ENCODE peak calls at places on chromosomes 5 and 9, in six cellular contexts. L is upper lobe of right lung, B is WTC11, M is cardiac fibroblast, F is Peyer's patch, Y is stomach. K is an unnamed sample.

GRCh38 chr9:104835163-104835562 is 71.2 kb downstream of the NIPSNAP3B start:
- DNase-seq in L (no peak), B (no peak), M (no peak), F (no peak), Y (no peak), K (no peak)

GRCh38 chr9:77952641-77953341 is 78.8 kb downstream of the GNAQ start:
- DNase-seq in L (no peak), B (no peak), M (peak), F (no peak), Y (no peak), K (peak)

GRCh38 chr9:32783168-32783891 is at the start of gene TMEM215:
- DNase-seq in L (no peak), B (peak), M (no peak), F (no peak), Y (no peak), K (no peak)

GRCh38 chr5:75823811-75824210 is 106.6 kb upstream of the POC5 start:
- DNase-seq in L (no peak), B (no peak), M (no peak), F (no peak), Y (no peak), K (no peak)

GRCh38 chr5:53891159-53891558 is 330.7 kb downstream of the NDUFS4 start:
- DNase-seq in L (no peak), B (no peak), M (no peak), F (no peak), Y (no peak), K (no peak)

GRCh38 chr9:105138306-105138801 is 106.1 kb upstream of the SLC44A1 start:
- DNase-seq in L (no peak), B (peak), M (peak), F (no peak), Y (no peak), K (no peak)

GRCh38 chr5:149724130-149724850 is 5.8 kb upstream of the PPARGC1B start:
- DNase-seq in L (no peak), B (no peak), M (no peak), F (no peak), Y (no peak), K (no peak)

GRCh38 chr9:135463140-135463539 is 16.4 kb upstream of the PPP1R26 start:
- DNase-seq in L (no peak), B (no peak), M (peak), F (no peak), Y (no peak), K (peak)

GRCh38 chr9:16449331-16449730 is 421.1 kb downstream of the BNC2 start:
- DNase-seq in L (no peak), B (no peak), M (no peak), F (no peak), Y (no peak), K (no peak)

GRCh38 chr5:17314907-17315471 is 97.6 kb downstream of the BASP1 start:
- DNase-seq in L (no peak), B (no peak), M (peak), F (no peak), Y (no peak), K (no peak)

GRCh38 chr5:121292664-121293063 is 559.0 kb upstream of the FTMT start:
- DNase-seq in L (no peak), B (no peak), M (no peak), F (no peak), Y (no peak), K (no peak)

GRCh38 chr9:77099388-77099787 is 77.9 kb upstream of the VPS13A start:
- DNase-seq in L (no peak), B (no peak), M (no peak), F (no peak), Y (no peak), K (no peak)

GRCh38 chr9:19036611-19037010 is 3.6 kb upstream of the SAXO1 start:
- DNase-seq in L (no peak), B (no peak), M (no peak), F (no peak), Y (no peak), K (no peak)

GRCh38 chr5:176553260-176554085 is 4.3 kb downstream of the CDHR2 start:
- DNase-seq in L (no peak), B (no peak), M (no peak), F (peak), Y (peak), K (no peak)

GRCh38 chr9:108617661-108618060 is 238.1 kb downstream of the ACTL7B start:
- DNase-seq in L (no peak), B (no peak), M (no peak), F (no peak), Y (no peak), K (no peak)

GRCh38 chr5:14526493-14526892 is 55.1 kb upstream of the OTULINL start:
- DNase-seq in L (no peak), B (no peak), M (no peak), F (no peak), Y (no peak), K (no peak)

GRCh38 chr9:79116709-79117108 is 455.1 kb upstream of the TLE4 start:
- DNase-seq in L (no peak), B (no peak), M (no peak), F (no peak), Y (no peak), K (no peak)

GRCh38 chr5:96297290-96297689 is 135.8 kb downstream of the PCSK1 start:
- DNase-seq in L (no peak), B (no peak), M (peak), F (no peak), Y (no peak), K (peak)

GRCh38 chr9:88889386-88889785 is 101.9 kb upstream of the S1PR3 start:
- DNase-seq in L (no peak), B (no peak), M (peak), F (no peak), Y (no peak), K (peak)

GRCh38 chr5:88207575-88207974 is 61.1 kb downstream of the TMEM161B start:
- DNase-seq in L (no peak), B (no peak), M (no peak), F (no peak), Y (no peak), K (no peak)

GRCh38 chr9:37415011-37415719 is 7.3 kb upstream of the GRHPR start:
- DNase-seq in L (peak), B (peak), M (peak), F (peak), Y (peak), K (peak)

GRCh38 chr9:109972026-109973005 is 192.3 kb downstream of the PALM2AKAP2 start:
- DNase-seq in L (no peak), B (no peak), M (no peak), F (peak), Y (no peak), K (no peak)

GRCh38 chr5:178576591-178577351 is 13.4 kb downstream of the COL23A1 start:
- DNase-seq in L (no peak), B (peak), M (no peak), F (no peak), Y (no peak), K (no peak)

GRCh38 chr5:141532726-141533125 is 43.8 kb downstream of the PCDHGC5 start:
- DNase-seq in L (no peak), B (no peak), M (no peak), F (no peak), Y (no peak), K (no peak)

GRCh38 chr9:136174779-136175744 is 29.9 kb downstream of the LHX3 start:
- DNase-seq in L (no peak), B (peak), M (no peak), F (no peak), Y (no peak), K (no peak)

GRCh38 chr5:172168311-172168710 is 19.7 kb downstream of the STK10 start:
- DNase-seq in L (no peak), B (no peak), M (no peak), F (no peak), Y (no peak), K (no peak)

GRCh38 chr9:98374385-98375051 is 119.1 kb upstream of the TBC1D2 start:
- DNase-seq in L (no peak), B (no peak), M (peak), F (peak), Y (peak), K (peak)

GRCh38 chr9:123369296-123369695 is 13.3 kb downstream of the CRB2 start:
- DNase-seq in L (no peak), B (no peak), M (no peak), F (no peak), Y (no peak), K (no peak)

GRCh38 chr9:26951794-26952193 is 4.4 kb upstream of the IFT74 start:
- DNase-seq in L (no peak), B (no peak), M (no peak), F (no peak), Y (no peak), K (no peak)

GRCh38 chr5:2254880-2255750 is 372.4 kb upstream of the IRX4 start:
- DNase-seq in L (no peak), B (no peak), M (no peak), F (no peak), Y (no peak), K (no peak)

GRCh38 chr9:69582544-69583297 is 89.5 kb downstream of the APBA1 start:
- DNase-seq in L (no peak), B (no peak), M (no peak), F (no peak), Y (no peak), K (no peak)

GRCh38 chr5:1310118-1310517 is 15.2 kb upstream of the TERT start:
- DNase-seq in L (peak), B (no peak), M (no peak), F (no peak), Y (no peak), K (no peak)

GRCh38 chr9:130837002-130837511 is 2.0 kb downstream of the ABL1 start:
- DNase-seq in L (no peak), B (no peak), M (peak), F (no peak), Y (no peak), K (peak)

GRCh38 chr9:76585487-76586459 is 126.8 kb downstream of the GCNT1 start:
- DNase-seq in L (no peak), B (no peak), M (no peak), F (no peak), Y (no peak), K (no peak)

GRCh38 chr5:130759061-130759460 is 406.0 kb downstream of the HINT1 start:
- DNase-seq in L (no peak), B (no peak), M (no peak), F (no peak), Y (no peak), K (no peak)

GRCh38 chr5:138753794-138754698 is 821 bp downstream of the CTNNA1 start:
- DNase-seq in L (peak), B (peak), M (peak), F (peak), Y (peak), K (peak)

DNA sequence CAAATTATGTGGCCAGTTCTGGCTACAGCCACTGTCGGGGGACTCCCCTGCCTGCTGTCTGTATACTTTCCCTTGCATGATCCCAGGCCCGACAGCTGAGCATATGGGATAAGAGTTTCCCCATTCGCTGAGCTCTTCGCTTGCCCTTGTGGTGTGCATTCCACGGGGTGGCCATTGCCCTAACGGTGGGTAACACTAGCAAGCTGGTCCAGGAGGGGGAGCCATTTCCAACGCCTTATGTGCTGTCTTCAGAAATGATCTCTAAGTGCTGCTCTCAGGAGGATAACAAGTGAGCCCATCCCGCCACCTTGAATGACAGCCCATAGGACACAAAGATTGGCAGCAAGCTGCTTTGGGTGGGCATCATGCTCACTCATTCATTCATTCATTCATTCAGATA is 190.9 kb downstream of the FSTL4 start:
- DNase-seq in L (no peak), B (peak), M (peak), F (no peak), Y (no peak), K (peak)
- TF ChIP-seq CTCF in L (no peak), B (peak), M (peak), F (no peak), Y (no peak), K (peak)

DNA sequence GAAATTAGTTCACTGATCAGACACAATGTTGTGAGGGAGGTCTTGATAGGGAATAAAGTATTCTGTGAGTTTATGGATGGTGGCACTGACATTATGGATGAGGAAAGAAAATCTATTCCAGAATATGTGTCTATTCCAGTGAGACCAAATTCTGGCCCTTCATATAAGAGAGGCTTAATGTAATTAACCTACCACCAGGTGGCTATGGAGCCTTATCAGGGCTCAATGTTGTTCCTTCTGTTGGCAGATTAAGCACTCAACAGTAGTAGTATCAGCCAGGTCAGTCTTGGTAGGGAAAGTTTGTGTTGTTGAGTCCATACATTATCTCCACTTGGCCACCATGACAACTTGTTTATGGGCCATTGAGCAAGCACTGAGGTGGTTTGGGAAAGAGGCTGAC is 41.7 kb upstream of the BARX1 start:
- DNase-seq in L (no peak), B (no peak), M (no peak), F (no peak), Y (no peak), K (no peak)
- TF ChIP-seq CTCF in L (no peak), B (no peak), M (peak), F (no peak), Y (no peak), K (peak)

GRCh38 chr5:27093296-27093695 is 54.9 kb upstream of the CDH9 start:
- DNase-seq in L (no peak), B (no peak), M (no peak), F (no peak), Y (no peak), K (no peak)
- TF ChIP-seq CTCF in L (no peak), B (no peak), M (no peak), F (no peak), Y (no peak), K (no peak)

DNA sequence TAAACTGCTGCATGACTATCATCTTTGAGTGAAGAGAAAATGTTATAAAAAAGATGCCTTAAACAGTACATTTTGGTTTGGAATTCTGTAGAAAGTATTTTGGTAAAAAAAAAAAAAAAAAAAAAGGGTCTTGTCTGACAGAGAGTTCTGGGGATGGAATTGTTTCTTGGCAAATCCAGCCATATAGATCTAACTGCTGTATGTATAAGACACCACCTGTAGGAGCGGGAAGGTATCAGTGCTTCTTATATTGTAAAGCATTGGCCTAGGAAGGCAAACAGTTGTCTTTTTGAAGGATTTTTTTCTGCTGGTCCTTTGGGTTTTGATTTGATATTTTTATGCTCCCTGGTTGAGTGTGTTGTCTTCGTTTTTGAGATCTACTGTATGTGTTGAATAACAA is 2.8 kb downstream of the PURA start:
- DNase-seq in L (no peak), B (no peak), M (no peak), F (no peak), Y (no peak), K (no peak)
- TF ChIP-seq CTCF in L (no peak), B (no peak), M (no peak), F (no peak), Y (no peak), K (no peak)

DNA sequence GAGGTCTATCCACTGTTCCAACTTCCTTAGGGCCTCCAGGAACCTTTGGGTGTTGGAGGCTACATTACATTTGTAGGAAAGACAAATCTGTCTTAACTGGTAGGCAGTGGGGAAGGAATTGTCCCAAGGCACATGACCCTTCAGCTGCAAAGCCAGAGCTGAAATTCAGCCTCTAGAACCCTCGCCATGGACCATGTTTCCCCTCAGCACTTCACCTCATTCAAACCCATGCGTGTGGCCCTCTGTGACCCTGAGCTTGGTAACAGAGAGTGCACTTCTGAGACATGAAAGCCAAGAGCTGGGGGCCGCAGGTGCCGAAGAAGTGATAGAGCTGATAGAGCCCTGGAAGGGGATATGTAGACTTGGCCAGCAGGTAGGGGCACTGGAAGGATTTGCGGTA is 17.2 kb downstream of the TNFSF8 start:
- DNase-seq in L (no peak), B (no peak), M (no peak), F (no peak), Y (no peak), K (no peak)
- TF ChIP-seq CTCF in L (no peak), B (no peak), M (no peak), F (no peak), Y (no peak), K (no peak)

GRCh38 chr5:38433160-38433861 is 123.1 kb downstream of the LIFR start:
- DNase-seq in L (no peak), B (no peak), M (peak), F (no peak), Y (no peak), K (peak)
- TF ChIP-seq CTCF in L (no peak), B (no peak), M (no peak), F (no peak), Y (no peak), K (no peak)

GRCh38 chr5:179866241-179867078 is 7.8 kb upstream of the MRNIP start:
- DNase-seq in L (no peak), B (no peak), M (no peak), F (no peak), Y (no peak), K (no peak)
- TF ChIP-seq CTCF in L (no peak), B (no peak), M (no peak), F (no peak), Y (no peak), K (no peak)

K was measured in HFFc6.